ENCODE peak calls at places on chromosomes 5 and 9, in eight cellular contexts. Y is IMR-90, J is T-helper 17 cell, G is pancreas, I is midbrain, V is cardiac fibroblast, E is brain pericyte, O is Caki2. S is an unnamed sample.

GRCh38 chr5:34045996-34046395 is 3.0 kb upstream of the C1QTNF3 start:
- DNase-seq in I (no peak), G (no peak), V (peak), Y (peak), J (no peak), O (no peak), E (no peak), S (no peak)

GRCh38 chr9:35679091-35679490 is 5.4 kb downstream of the CA9 start:
- DNase-seq in I (no peak), O (no peak), G (no peak), J (no peak), V (no peak), Y (no peak), E (no peak), S (no peak)

GRCh38 chr9:530681-531080 is 310.8 kb upstream of the DMRT1 start:
- DNase-seq in I (no peak), J (no peak), Y (peak), G (no peak), E (no peak), V (peak), O (peak), S (no peak)

GRCh38 chr9:68978054-68978453 is 35.9 kb downstream of the PRKACG start:
- DNase-seq in Y (no peak), I (no peak), E (no peak), G (no peak), V (no peak), J (no peak), O (no peak), S (no peak)

GRCh38 chr9:37692622-37693221 is 42.0 kb downstream of the FRMPD1 start:
- DNase-seq in Y (no peak), O (no peak), J (no peak), G (peak), I (no peak), V (no peak), E (no peak), S (no peak)

GRCh38 chr5:81163641-81164040 is 69.5 kb upstream of the CKMT2 start:
- DNase-seq in O (no peak), Y (no peak), G (no peak), V (no peak), I (no peak), E (no peak), J (no peak), S (no peak)

GRCh38 chr5:21654-22233 is 70.2 kb upstream of the PLEKHG4B start:
- DNase-seq in G (no peak), J (no peak), Y (peak), O (peak), E (no peak), I (no peak), V (peak), S (peak)

GRCh38 chr5:128252794-128253193 is 169.2 kb downstream of the SLC12A2 start:
- DNase-seq in I (no peak), O (no peak), Y (peak), J (no peak), G (no peak), V (peak), E (no peak), S (no peak)

GRCh38 chr9:16828335-16829281 is 41.9 kb downstream of the BNC2 start:
- DNase-seq in I (peak), O (peak), Y (peak), E (no peak), V (peak), G (peak), J (no peak), S (no peak)

GRCh38 chr9:129363216-129363873 is 185.3 kb upstream of the IER5L start:
- DNase-seq in G (peak), Y (no peak), J (no peak), E (no peak), O (no peak), I (no peak), V (no peak), S (no peak)

GRCh38 chr5:38994329-38994927 is 79.8 kb downstream of the RICTOR start:
- DNase-seq in I (peak), Y (peak), G (no peak), E (no peak), J (no peak), V (peak), O (peak), S (peak)

GRCh38 chr5:6430418-6431028 is 18.1 kb upstream of the UBE2QL1 start:
- DNase-seq in J (no peak), V (no peak), I (peak), O (no peak), Y (no peak), E (no peak), G (no peak), S (no peak)

GRCh38 chr9:137114220-137114612 is 317 bp downstream of the DPP7 start:
- DNase-seq in O (no peak), J (no peak), I (no peak), Y (no peak), E (no peak), G (peak), V (no peak), S (no peak)

GRCh38 chr9:114037249-114037648 is 40.9 kb downstream of the AMBP start:
- DNase-seq in Y (no peak), E (no peak), J (no peak), V (no peak), O (no peak), I (no peak), G (no peak), S (no peak)

GRCh38 chr5:140148508-140148907 is 22.8 kb downstream of the IGIP start:
- DNase-seq in J (no peak), O (no peak), I (no peak), Y (no peak), V (peak), G (no peak), E (no peak), S (no peak)

GRCh38 chr5:154092356-154092755 is 53.6 kb downstream of the MFAP3 start:
- DNase-seq in Y (peak), V (peak), I (no peak), G (no peak), E (no peak), J (no peak), O (no peak), S (no peak)

GRCh38 chr5:178627259-178627598 is 379 bp upstream of the CLK4 start:
- DNase-seq in O (no peak), V (no peak), J (no peak), E (no peak), Y (no peak), I (no peak), G (no peak), S (no peak)

GRCh38 chr5:154865466-154866184 is 7.2 kb downstream of the CNOT8 start:
- DNase-seq in Y (no peak), G (no peak), J (no peak), O (no peak), I (no peak), E (no peak), V (peak), S (no peak)

GRCh38 chr5:149284501-149284900 is 12.8 kb downstream of the AFAP1L1 start:
- DNase-seq in J (no peak), Y (peak), G (no peak), V (peak), I (no peak), E (no peak), O (no peak), S (peak)

GRCh38 chr9:97374811-97375210 is 37.1 kb upstream of the TDRD7 start:
- DNase-seq in J (no peak), Y (no peak), E (no peak), G (no peak), V (no peak), I (no peak), O (no peak), S (no peak)